ENCODE peak calls at places on chromosome 21, in four cellular contexts. T, V, Y and P are unnamed samples. For H3K4me1, the result is how much of the 10 kb centered on the place peaks cover.

GRCh38 chr21:39935716-39936115 is 68.5 kb downstream of the PCP4 start:
- DNase-seq in T (no peak), V (no peak), Y (no peak), P (no peak)

GRCh38 chr21:27636671-27637070 is 669.8 kb upstream of the ADAMTS5 start:
- DNase-seq in T (no peak), V (no peak), Y (no peak), P (no peak)

GRCh38 chr21:35314896-35315582 is 265.9 kb upstream of the RUNX1 start:
- DNase-seq in T (no peak), V (peak), Y (no peak), P (no peak)

GRCh38 chr21:29238052-29238966 is 60.4 kb upstream of the BACH1 start:
- DNase-seq in T (no peak), V (no peak), Y (no peak), P (no peak)

GRCh38 chr21:42681296-42682206 is 28.1 kb downstream of the PDE9A start:
- DNase-seq in T (no peak), V (no peak), Y (no peak), P (no peak)

GRCh38 chr21:46206163-46207005 is 22.1 kb upstream of the SPATC1L start:
- DNase-seq in T (no peak), V (peak), Y (no peak), P (no peak)

GRCh38 chr21:32747396-32747795 is 19.6 kb upstream of the SYNJ1 start:
- DNase-seq in T (no peak), V (no peak), Y (no peak), P (no peak)

GRCh38 chr21:35226960-35227741 is 178.0 kb upstream of the RUNX1 start:
- DNase-seq in T (no peak), V (no peak), Y (no peak), P (no peak)

GRCh38 chr21:40146201-40146890 is 279.1 kb downstream of the PCP4 start:
- DNase-seq in T (no peak), V (no peak), Y (no peak), P (no peak)

GRCh38 chr21:42466700-42467612 is 29.1 kb downstream of the RSPH1 start:
- DNase-seq in T (no peak), V (peak), Y (peak), P (no peak)

GRCh38 chr21:25103500-25104207 is 503.6 kb downstream of the MRPL39 start:
- DNase-seq in T (no peak), V (no peak), Y (no peak), P (no peak)

GRCh38 chr21:33268736-33269441 is 2.7 kb downstream of the IL10RB start:
- DNase-seq in T (peak), V (no peak), Y (peak), P (no peak)

GRCh38 chr21:33971492-33972013 is 55.9 kb upstream of the ATP5PO start:
- DNase-seq in T (no peak), V (no peak), Y (no peak), P (no peak)

GRCh38 chr21:40671721-40672120 is 175.2 kb downstream of the DSCAM start:
- DNase-seq in T (no peak), V (no peak), Y (no peak), P (no peak)

GRCh38 chr21:28952686-28953085 is 40.0 kb downstream of the LTN1 start:
- DNase-seq in T (no peak), V (no peak), Y (no peak), P (no peak)

GRCh38 chr21:26850116-26850643 is 5.0 kb upstream of the ADAMTS1 start:
- DNase-seq in T (no peak), V (no peak), Y (peak), P (no peak)

DNA sequence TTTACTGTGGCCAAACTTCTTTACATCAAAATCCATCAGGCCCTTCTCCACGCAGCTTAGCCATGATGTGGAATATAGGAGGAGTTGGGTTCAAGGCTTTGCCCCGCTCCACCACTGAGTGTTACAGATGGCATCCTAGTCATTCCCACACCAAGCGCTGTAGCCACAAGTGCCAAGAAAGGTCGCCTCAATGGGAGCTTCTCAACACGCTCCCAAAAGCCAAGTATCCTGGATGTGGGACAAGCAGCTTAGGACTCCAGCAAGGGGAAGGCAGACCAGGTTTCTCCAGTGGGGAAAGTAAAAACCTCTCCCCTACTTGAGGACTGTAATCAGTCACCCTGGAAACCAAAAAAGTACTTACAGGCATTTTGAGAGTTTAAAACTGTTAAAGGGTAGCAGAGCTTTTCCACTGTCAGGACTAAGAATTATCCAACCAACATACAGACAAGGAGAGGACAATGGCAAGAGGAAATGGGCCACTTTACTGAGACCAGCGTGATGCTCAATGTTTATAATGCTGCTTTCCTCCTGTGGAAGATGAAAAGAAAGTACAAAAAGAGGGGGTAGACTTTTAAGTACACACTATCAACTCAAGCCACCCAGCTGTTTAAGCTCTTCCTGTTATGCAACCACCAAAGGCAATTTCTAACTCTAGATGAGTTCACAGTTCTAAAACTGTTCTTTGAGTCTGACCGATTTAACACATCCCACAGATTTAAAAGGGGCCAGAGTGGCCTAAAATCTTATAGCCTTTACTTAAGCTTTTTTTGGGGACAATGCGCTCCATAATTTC is 120.7 kb upstream of the KRTAP19-8 start:
- DNase-seq in T (no peak), V (no peak), Y (no peak), P (no peak)
- H3K4me1 ChIP-seq in T (under half), V (under half), Y (under half), P (under half)

DNA sequence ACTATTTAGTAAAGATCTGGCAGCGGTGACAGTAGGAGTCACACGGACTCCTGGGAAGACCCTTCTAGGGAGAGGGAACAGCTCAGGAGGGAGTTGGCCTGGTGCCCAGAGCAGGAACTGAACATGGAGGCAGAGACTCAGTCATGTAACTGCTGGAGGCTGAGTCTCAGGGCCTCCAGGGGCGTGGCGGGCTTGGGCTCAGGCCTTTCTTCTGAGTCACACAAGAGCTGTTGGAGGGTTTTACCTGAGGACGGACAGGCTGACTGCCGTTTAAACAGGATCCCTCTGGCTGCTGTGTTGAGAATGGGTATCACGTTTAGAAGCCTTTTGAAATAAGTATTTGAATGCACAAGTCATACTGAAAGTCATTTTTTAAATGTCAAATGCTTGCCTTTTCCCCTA is 7.2 kb upstream of the ETS2 start:
- DNase-seq in T (peak), V (no peak), Y (no peak), P (no peak)
- TF ChIP-seq POLR2A in T (no peak), V (no peak), Y (no peak), P (no peak)

DNA sequence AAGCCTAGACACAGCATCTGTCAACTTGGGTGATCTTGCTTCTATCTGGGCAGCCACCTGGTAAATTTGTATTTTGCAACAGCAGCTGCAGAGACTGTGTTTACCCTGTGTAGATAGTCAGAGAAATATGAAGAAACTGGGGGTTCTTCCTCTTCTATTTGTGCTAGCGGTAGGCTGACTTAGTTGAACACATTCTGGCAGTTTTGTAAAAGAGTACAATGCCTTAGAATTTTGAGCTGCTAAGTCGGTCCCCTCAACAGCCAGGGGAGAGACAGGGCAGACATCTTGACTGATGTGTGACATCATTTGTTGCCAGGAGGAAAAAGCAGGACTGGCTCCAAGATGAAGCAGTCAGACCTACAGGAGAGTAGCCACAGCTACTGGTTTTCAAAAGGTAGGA is 53.7 kb downstream of the KCNJ6 start:
- DNase-seq in T (no peak), V (no peak), Y (peak), P (no peak)
- H3K4me3 ChIP-seq in T (no peak), V (no peak), Y (no peak), P (no peak)

GRCh38 chr21:45149021-45149420 is 74.6 kb downstream of the ADARB1 start:
- DNase-seq in T (no peak), V (no peak), Y (no peak), P (no peak)
- H3K4me1 ChIP-seq in T (under half), V (under half), Y (under half), P (under half)

DNA sequence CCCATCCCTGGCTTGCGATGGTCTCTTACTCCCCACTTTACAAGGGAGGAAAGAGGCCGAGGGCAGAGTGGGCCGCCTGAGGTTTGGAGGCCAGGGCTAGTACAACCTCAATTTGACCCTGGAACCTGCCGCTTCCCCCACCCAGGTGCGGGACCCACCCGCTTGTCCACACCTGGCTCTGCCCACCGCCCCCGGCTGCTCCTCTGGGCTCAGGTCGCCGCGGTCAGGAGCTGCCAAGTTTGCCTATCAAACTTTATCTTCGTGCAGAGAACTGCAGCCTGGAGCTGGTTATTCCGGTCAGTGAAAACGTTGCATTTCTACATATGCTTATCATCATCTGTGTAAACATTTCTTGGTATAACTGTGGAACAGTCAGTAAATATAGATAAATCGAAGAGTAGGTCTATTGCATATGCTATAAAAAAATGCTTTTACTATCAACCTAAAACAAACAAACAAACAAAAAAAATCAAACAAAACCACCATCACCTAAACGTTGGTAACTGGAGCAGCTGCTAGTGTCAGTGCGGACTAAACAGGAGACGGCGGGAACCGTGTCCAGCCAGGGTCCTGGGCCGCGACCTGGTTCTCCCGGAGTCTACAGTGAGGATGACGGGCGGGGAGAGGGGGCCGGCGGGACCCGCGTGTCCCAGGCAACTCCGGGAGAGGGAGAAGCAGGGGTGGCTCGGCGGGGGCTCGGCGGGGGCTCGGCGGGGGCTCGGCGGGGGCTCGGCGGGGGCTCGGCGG is 906 bp upstream of the ADARB1 start:
- DNase-seq in T (peak), V (peak), Y (peak), P (peak)
- TF ChIP-seq POLR2A in T (no peak), V (no peak), Y (peak), P (no peak)

DNA sequence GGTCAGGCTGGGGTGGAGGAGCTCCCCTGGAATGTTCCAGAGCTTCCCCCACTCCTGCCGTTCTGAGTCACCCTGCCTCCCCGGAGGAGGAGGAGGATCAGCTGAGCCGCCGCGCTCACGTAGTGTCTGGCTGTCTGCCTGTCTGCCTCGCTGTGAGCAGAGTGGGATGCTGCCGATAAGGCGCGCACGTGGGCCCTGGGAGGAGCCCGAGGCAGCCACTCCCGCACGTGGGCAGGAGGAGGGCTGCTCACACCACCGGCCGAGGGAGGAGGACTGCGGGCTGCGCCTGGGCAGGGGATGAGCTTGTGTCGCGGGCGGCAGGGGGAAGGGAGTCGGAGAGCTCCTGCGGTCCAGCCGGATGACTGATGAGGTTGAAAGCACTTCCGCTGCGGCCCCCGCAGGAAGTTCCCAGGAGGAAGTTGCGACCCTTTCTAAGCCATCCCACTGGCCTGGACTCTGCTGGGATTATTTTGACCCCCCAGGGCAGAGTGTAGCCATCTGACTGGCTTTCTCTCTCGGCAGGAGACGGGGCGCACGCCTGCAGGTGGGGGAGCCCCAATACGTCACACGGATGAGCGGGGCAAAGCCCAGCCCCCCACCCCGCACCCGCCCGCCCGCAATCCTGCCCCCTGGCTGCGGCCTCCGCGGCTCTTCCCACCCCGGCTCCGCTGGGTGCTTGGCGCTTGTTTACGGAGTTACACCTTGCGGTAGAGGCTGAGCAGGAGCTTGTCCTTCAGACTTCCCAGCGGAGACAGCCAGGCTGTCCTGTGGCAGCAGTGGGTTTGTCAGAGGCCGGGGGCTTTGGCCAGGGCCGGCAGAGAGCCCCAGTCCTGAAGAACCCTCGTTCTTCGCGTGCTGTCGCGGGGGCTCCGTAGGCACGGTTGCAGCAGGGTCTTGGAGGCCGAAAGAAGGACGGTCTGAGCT is 9.8 kb downstream of the PDXK start:
- DNase-seq in T (peak), V (peak), Y (peak), P (peak)
- H3K4me3 ChIP-seq in T (peak), V (no peak), Y (no peak), P (peak)